ENCODE peak calls at places on chromosomes 13 and 19, in six cellular contexts. G is NCI-H774; J is activated CD4-positive, alpha-beta T cell treated with anti-CD3 and anti-CD28 coated beads for 48 hours; T is G401; X is lung; O is GM23338. E is an unnamed sample.

GRCh38 chr13:99018418-99019180 is 40.7 kb upstream of the DOCK9 start:
- DNase-seq in G (no peak), J (no peak), T (no peak), X (no peak), O (no peak), E (no peak)

GRCh38 chr19:29516821-29517395 is 8.9 kb upstream of the VSTM2B start:
- DNase-seq in G (no peak), J (no peak), T (no peak), X (no peak), O (no peak), E (no peak)

GRCh38 chr13:42567772-42568428 is 6.1 kb upstream of the TNFSF11 start:
- DNase-seq in G (no peak), J (no peak), T (no peak), X (no peak), O (peak; percentile 43), E (no peak)

GRCh38 chr13:38769526-38769925 is 82.6 kb downstream of the FREM2 start:
- DNase-seq in G (no peak), J (no peak), T (no peak), X (no peak), O (no peak), E (no peak)

GRCh38 chr19:45630463-45630862 is 8.7 kb downstream of the EML2 start:
- DNase-seq in G (no peak), J (peak; percentile 42), T (no peak), X (no peak), O (peak; percentile 71), E (no peak)

GRCh38 chr13:113560645-113561416 is 23.7 kb upstream of the TFDP1 start:
- DNase-seq in G (no peak), J (no peak), T (no peak), X (peak; percentile 10), O (no peak), E (peak; percentile 54)

GRCh38 chr19:33865306-33865705 is 68.6 kb downstream of the KCTD15 start:
- DNase-seq in G (no peak), J (no peak), T (no peak), X (no peak), O (no peak), E (no peak)

GRCh38 chr13:45119469-45119989 is 781 bp upstream of the GTF2F2 start:
- DNase-seq in G (no peak), J (peak; percentile 65), T (no peak), X (no peak), O (no peak), E (no peak)

GRCh38 chr19:3062165-3063105 is at the start of gene TLE5:
- DNase-seq in G (peak; percentile 60), J (peak; percentile 71), T (peak; percentile 61), X (peak; percentile 49), O (peak; percentile 61), E (no peak)

GRCh38 chr13:54637377-54637776 is 1608.8 kb downstream of the OLFM4 start:
- DNase-seq in G (no peak), J (no peak), T (no peak), X (no peak), O (peak; percentile 60), E (no peak)

E was measured in right atrium auricular region.